ENCODE peak calls at places on chromosome 7, in seven cellular contexts. I, K, D, E, V, P and T are unnamed samples.

GRCh38 chr7:32034052-32034451 is 36.2 kb downstream of the PDE1C start:
- DNase-seq in V (no peak), K (no peak), P (no peak), E (peak), I (no peak), D (no peak), T (no peak)

GRCh38 chr7:117401293-117402002 is 25.8 kb downstream of the ASZ1 start:
- DNase-seq in D (no peak), E (no peak), I (no peak), V (no peak), K (no peak), P (no peak), T (no peak)

GRCh38 chr7:2096692-2097380 is 135.9 kb downstream of the MAD1L1 start:
- DNase-seq in V (no peak), K (no peak), D (no peak), P (no peak), I (no peak), E (no peak), T (no peak)

GRCh38 chr7:65475734-65476319 is 102.2 kb downstream of the ZNF92 start:
- DNase-seq in D (no peak), V (no peak), E (peak), P (peak), I (no peak), K (peak), T (no peak)

GRCh38 chr7:106273009-106273695 is 11.6 kb downstream of the NAMPT start:
- DNase-seq in P (no peak), I (no peak), E (no peak), V (no peak), D (no peak), K (no peak), T (no peak)

GRCh38 chr7:22393825-22394458 is 37.0 kb upstream of the RAPGEF5 start:
- DNase-seq in K (no peak), D (no peak), I (no peak), E (no peak), V (no peak), P (no peak), T (no peak)

GRCh38 chr7:100673942-100674431 is 447 bp downstream of the GNB2 start:
- DNase-seq in P (peak), D (peak), V (peak), E (peak), I (no peak), K (peak), T (peak)

GRCh38 chr7:155917836-155918385 is 105.6 kb upstream of the SHH start:
- DNase-seq in E (no peak), K (no peak), V (no peak), I (no peak), D (no peak), P (no peak), T (no peak)

GRCh38 chr7:92623544-92623943 is 33.4 kb upstream of the FAM133B start:
- DNase-seq in V (no peak), D (no peak), E (no peak), K (no peak), P (no peak), I (no peak), T (no peak)

GRCh38 chr7:38334163-38334562 is 60.7 kb upstream of the TARP start:
- DNase-seq in P (no peak), V (no peak), I (no peak), D (no peak), K (no peak), E (no peak), T (no peak)